ENCODE peak calls at places on chromosomes 11 and 22, in seven cellular contexts. T, W, A, D, O, K and H are unnamed samples.

GRCh38 chr11:109756951-109757350 is 335.0 kb downstream of the C11orf87 start:
- DNase-seq in T (no peak), W (no peak), A (no peak), D (no peak), O (no peak), K (no peak), H (no peak)

GRCh38 chr11:3368199-3368598 is 10.7 kb downstream of the ZNF195 start:
- DNase-seq in T (no peak), W (no peak), A (no peak), D (no peak), O (no peak), K (no peak), H (no peak)

GRCh38 chr11:2975594-2975993 is 16.5 kb downstream of the NAP1L4 start:
- DNase-seq in T (no peak), W (no peak), A (no peak), D (peak; percentile 40), O (peak; percentile 29), K (peak; percentile 29), H (no peak)

GRCh38 chr11:34270711-34271110 is 87.1 kb downstream of the ABTB2 start:
- DNase-seq in T (no peak), W (no peak), A (no peak), D (no peak), O (no peak), K (no peak), H (no peak)

GRCh38 chr22:29633514-29634312 is 30.3 kb downstream of the NF2 start:
- DNase-seq in T (no peak), W (no peak), A (no peak), D (no peak), O (no peak), K (peak; percentile 96), H (no peak)

GRCh38 chr11:2306971-2307732 is 5.3 kb downstream of the TSPAN32 start:
- DNase-seq in T (no peak), W (no peak), A (no peak), D (no peak), O (no peak), K (no peak), H (no peak)

GRCh38 chr11:70677232-70677916 is 279.0 kb downstream of the CTTN start:
- DNase-seq in T (no peak), W (no peak), A (no peak), D (no peak), O (no peak), K (no peak), H (no peak)

GRCh38 chr11:132704796-132705375 is 827.4 kb downstream of the OPCML start:
- DNase-seq in T (no peak), W (no peak), A (peak; percentile 60), D (no peak), O (no peak), K (no peak), H (no peak)

GRCh38 chr22:45397806-45398205 is 15.6 kb downstream of the SMC1B start:
- DNase-seq in T (no peak), W (no peak), A (no peak), D (no peak), O (no peak), K (no peak), H (no peak)

GRCh38 chr11:104837969-104838639 is 60.2 kb downstream of the CASP12 start:
- DNase-seq in T (no peak), W (no peak), A (no peak), D (no peak), O (no peak), K (no peak), H (no peak)